ENCODE peak calls at places on chromosome 19, in five cellular contexts. C, A, W, Z and G are unnamed samples.

GRCh38 chr19:18249834-18250233 is 23.6 kb upstream of the PDE4C start:
- DNase-seq in C (no peak), A (no peak), W (no peak), Z (no peak), G (no peak)

GRCh38 chr19:18239303-18239702 is 13.1 kb upstream of the PDE4C start:
- DNase-seq in C (peak), A (no peak), W (no peak), Z (no peak), G (no peak)

GRCh38 chr19:7117248-7117647 is 47.7 kb downstream of the ZNF557 start:
- DNase-seq in C (no peak), A (no peak), W (no peak), Z (no peak), G (no peak)

GRCh38 chr19:50718255-50719118 is 1.1 kb downstream of the SHANK1 start:
- DNase-seq in C (peak), A (no peak), W (peak), Z (no peak), G (no peak)

GRCh38 chr19:1113986-1114483 is 10.2 kb downstream of the GPX4 start:
- DNase-seq in C (no peak), A (no peak), W (no peak), Z (no peak), G (no peak)

GRCh38 chr19:47493378-47494210 is 9.6 kb upstream of the KPTN start:
- DNase-seq in C (no peak), A (no peak), W (peak), Z (no peak), G (no peak)

GRCh38 chr19:38233740-38234251 is 9.8 kb upstream of the DPF1 start:
- DNase-seq in C (peak), A (peak), W (peak), Z (peak), G (peak)

GRCh38 chr19:11284535-11284934 is 11.4 kb upstream of the TSPAN16 start:
- DNase-seq in C (peak), A (no peak), W (no peak), Z (no peak), G (no peak)

GRCh38 chr19:16416574-16416973 is 55.2 kb downstream of the EPS15L1 start:
- DNase-seq in C (no peak), A (no peak), W (no peak), Z (no peak), G (no peak)

GRCh38 chr19:27393591-27393990 is 1819.4 kb downstream of the UQCRFS1 start:
- DNase-seq in C (no peak), A (no peak), W (no peak), Z (no peak), G (no peak)

DNA sequence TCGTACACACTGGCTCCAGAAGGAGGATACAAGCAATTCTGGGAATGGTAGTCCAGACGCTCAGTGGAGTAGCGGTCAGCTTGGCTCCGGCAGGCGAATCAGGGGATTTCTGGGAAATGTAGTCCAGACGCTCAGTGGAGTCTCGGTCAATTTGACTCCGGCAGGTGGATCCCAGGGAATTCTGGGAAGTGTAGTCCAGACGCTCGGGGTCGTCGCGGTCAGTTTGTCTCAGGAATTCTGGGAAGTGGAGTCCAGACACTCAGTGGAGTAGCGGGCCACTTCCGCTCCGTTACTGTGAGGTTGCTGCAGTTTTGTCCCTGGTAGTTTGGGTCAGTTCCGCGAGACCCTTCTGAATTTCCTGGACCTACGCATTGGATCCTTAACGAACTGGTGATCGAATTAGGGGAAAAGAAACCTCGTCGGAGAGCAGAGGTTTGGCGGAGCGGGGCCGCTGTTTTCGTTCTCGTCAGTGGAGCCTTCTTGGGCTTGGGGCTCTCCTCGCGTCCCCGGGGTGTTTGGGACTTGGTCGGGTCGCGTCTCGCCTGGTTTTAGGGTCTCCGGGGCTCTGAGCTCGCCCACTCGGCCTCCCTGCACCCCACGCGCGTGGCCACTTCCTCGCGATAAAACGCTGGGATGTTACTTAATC is at the start of gene ZNF225:
- DNase-seq in C (peak), A (peak), W (peak), Z (peak), G (peak)
- TF ChIP-seq CTCF in C (no peak), A (peak), W (no peak), Z (no peak), G (peak)

GRCh38 chr19:2543463-2544442 is 67.8 kb downstream of the GADD45B start:
- DNase-seq in C (peak), A (peak), W (peak), Z (peak), G (peak)
- H3K4me3 ChIP-seq in C (peak), A (no peak), W (peak), Z (no peak), G (no peak)

DNA sequence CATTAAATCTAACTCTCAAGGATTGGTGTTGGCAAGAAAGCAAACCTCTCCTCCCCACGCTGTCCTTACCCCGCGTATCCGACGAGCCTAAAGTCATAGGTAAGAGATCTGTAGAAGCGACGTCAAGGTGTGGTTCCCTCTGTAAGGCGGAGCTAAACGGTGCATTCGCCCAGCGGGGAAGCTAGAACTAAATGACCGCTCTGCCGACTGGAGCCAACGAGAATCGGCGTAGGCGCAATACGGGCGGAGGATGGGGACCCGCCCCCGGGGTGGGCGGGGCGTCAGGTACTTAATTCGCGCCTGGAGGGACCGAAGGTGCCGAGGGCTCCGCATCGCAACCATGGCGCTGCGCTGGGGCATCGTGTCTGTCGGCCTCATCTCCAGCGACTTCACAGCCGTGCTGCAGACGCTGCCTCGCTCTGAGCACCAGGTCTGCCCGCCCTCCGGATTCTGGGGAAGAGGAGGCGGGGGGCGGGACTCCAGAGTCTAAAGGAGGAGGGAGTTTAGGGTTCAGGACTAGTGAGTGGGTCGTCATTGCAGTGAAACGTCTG is at the start of gene DHDH:
- DNase-seq in C (peak), A (peak), W (peak), Z (peak), G (peak)
- TF ChIP-seq CTCF in C (peak), A (no peak), W (no peak), Z (no peak), G (no peak)

GRCh38 chr19:32613008-32613407 is 32.0 kb downstream of the PDCD5 start:
- DNase-seq in C (no peak), A (no peak), W (no peak), Z (no peak), G (no peak)

GRCh38 chr19:32614916-32615315 is 33.9 kb downstream of the PDCD5 start:
- DNase-seq in C (no peak), A (no peak), W (no peak), Z (no peak), G (no peak)

GRCh38 chr19:32615569-32615968 is 34.6 kb downstream of the PDCD5 start:
- DNase-seq in C (no peak), A (no peak), W (no peak), Z (no peak), G (no peak)

GRCh38 chr19:32607479-32607878 is 26.5 kb downstream of the PDCD5 start:
- DNase-seq in C (no peak), A (no peak), W (no peak), Z (no peak), G (no peak)

DNA sequence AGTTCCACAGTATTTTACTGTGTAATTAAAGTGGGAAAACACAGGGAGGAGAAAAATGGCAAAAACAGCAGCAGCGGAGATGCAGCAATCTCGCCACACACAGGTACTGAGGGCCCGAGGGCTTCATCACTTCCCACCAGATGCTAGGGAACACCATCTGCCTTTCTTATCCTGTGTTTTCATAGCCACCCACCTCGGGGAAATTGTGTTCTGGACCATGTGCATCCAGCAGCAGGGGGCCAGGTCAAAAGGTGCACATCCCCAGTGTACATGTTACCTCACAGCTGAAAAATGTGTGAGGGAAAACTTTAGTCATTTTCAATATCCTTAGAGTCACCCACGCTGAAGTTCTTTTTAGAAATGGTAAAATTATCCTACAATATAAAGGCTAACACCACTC is 30.2 kb downstream of the PDCD5 start:
- DNase-seq in C (no peak), A (no peak), W (no peak), Z (no peak), G (no peak)
- H3K4me3 ChIP-seq in C (no peak), A (no peak), W (no peak), Z (no peak), G (no peak)

GRCh38 chr19:35216833-35217707 is 11.5 kb downstream of the FAM187B start:
- DNase-seq in C (no peak), A (no peak), W (no peak), Z (peak), G (peak)
- TF ChIP-seq CTCF in C (no peak), A (no peak), W (no peak), Z (peak), G (no peak)

DNA sequence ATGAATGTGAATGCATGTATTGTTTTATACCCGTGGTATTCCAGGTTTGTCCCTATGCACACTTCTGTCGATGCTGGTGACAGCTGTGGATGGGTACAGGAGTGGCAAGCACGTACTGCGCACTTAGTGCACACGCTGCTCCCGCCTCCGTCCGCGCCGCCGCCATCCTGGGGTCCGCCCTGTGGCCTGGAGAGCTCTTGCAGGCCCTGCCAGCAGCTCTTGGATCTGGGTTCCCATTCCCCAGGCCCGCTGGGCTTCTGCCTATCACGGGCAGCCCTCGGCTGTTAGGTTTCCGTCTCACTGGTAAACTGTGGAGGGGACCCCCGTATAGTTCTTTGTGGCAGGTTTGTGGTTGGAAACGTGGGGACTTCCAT is 4.0 kb downstream of the GNA11 start:
- DNase-seq in C (no peak), A (no peak), W (no peak), Z (no peak), G (no peak)
- H3K4me3 ChIP-seq in C (no peak), A (peak), W (peak), Z (no peak), G (no peak)

DNA sequence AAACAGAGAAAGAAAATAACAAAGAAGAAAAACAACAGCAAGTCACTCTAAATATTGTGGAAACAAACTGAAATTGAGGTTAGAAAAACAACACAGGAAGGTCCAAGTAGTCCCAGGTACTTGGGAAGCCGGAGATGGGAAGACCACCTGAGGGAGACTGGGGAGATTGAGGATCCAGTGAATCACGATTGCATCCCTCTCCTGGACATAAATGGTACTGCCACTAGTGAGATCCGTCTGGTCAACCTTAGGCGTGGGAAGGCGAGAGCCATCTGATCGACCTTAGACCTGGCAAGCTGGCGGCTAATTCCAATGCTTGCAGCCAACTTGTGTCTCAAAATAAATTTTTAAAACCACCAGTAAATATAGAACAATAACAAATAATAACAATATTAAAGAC is 81.9 kb downstream of the ZNF726 start:
- DNase-seq in C (peak), A (no peak), W (no peak), Z (no peak), G (no peak)
- TF ChIP-seq CTCF in C (peak), A (no peak), W (peak), Z (peak), G (peak)

GRCh38 chr19:2426661-2427322 is 594 bp downstream of the TIMM13 start:
- DNase-seq in C (peak), A (no peak), W (no peak), Z (no peak), G (peak)
- H3K4me3 ChIP-seq in C (peak), A (peak), W (peak), Z (peak), G (peak)